ENCODE peak calls at places on chromosomes 4 and X, in six cellular contexts. N is IMR-90, S is H9, R is mesenchymal stem cell, G is neuronal stem cell, Q is trophoblast cell. I is an unnamed sample. For H3K4me1, the result is how much of the 10 kb centered on the place peaks cover.

GRCh38 chr4:7434766-7435150 is at the start of gene PSAPL1:
- DNase-seq in N (peak), S (peak), R (peak), G (no peak), Q (peak), I (peak)

GRCh38 chr4:59597536-59598232 is 1602.4 kb upstream of the ADGRL3 start:
- DNase-seq in N (no peak), S (no peak), R (peak), G (no peak), Q (no peak), I (no peak)

GRCh38 chr4:22500128-22500611 is 15.7 kb downstream of the ADGRA3 start:
- DNase-seq in N (no peak), S (no peak), R (no peak), G (no peak), Q (peak), I (no peak)

GRCh38 chr4:152308925-152309324 is 227.0 kb downstream of the FBXW7 start:
- DNase-seq in N (no peak), S (no peak), R (no peak), G (no peak), Q (no peak), I (no peak)

GRCh38 chr4:164056426-164057142 is 562.1 kb downstream of the TMA16 start:
- DNase-seq in N (no peak), S (no peak), R (no peak), G (no peak), Q (peak), I (peak)

GRCh38 chrX:136963973-136964372 is 69.8 kb downstream of the GPR101 start:
- DNase-seq in N (no peak), S (no peak), R (no peak), G (no peak), Q (no peak), I (no peak)

GRCh38 chrX:147069926-147070325 is 255.4 kb upstream of the CXorf51A start:
- DNase-seq in N (no peak), S (no peak), R (peak), G (no peak), Q (no peak), I (no peak)

GRCh38 chr4:8940792-8941491 is 69.3 kb upstream of the HMX1 start:
- DNase-seq in N (no peak), S (no peak), R (no peak), G (no peak), Q (peak), I (peak)

GRCh38 chr4:120731561-120731960 is 191.0 kb downstream of the PRDM5 start:
- DNase-seq in N (peak), S (no peak), R (peak), G (no peak), Q (peak), I (peak)

GRCh38 chr4:78432896-78433295 is 118.7 kb upstream of the ANXA3 start:
- DNase-seq in N (peak), S (no peak), R (peak), G (no peak), Q (peak), I (peak)

GRCh38 chrX:24081661-24082154 is 27.0 kb downstream of the EIF2S3 start:
- DNase-seq in N (peak), S (peak), R (peak), G (peak), Q (peak), I (peak)

GRCh38 chr4:54096563-54096962 is 3.4 kb upstream of the GSX2 start:
- DNase-seq in N (no peak), S (peak), R (no peak), G (no peak), Q (no peak), I (no peak)

GRCh38 chr4:86970447-86971354 is 35.9 kb downstream of the AFF1 start:
- DNase-seq in N (no peak), S (no peak), R (no peak), G (no peak), Q (no peak), I (no peak)

GRCh38 chr4:8284391-8284790 is 14.8 kb downstream of the HTRA3 start:
- DNase-seq in N (no peak), S (no peak), R (no peak), G (no peak), Q (no peak), I (no peak)

GRCh38 chr4:6044276-6044675 is 26.0 kb upstream of the C4orf50 start:
- DNase-seq in N (no peak), S (no peak), R (no peak), G (no peak), Q (no peak), I (no peak)

GRCh38 chrX:15686818-15687685 is 22.4 kb upstream of the CLTRN start:
- DNase-seq in N (peak), S (peak), R (peak), G (peak), Q (peak), I (peak)

GRCh38 chr4:10173039-10173753 is 56.6 kb upstream of the WDR1 start:
- DNase-seq in N (peak), S (peak), R (no peak), G (no peak), Q (peak), I (peak)

GRCh38 chrX:153884136-153885076 is 1.6 kb downstream of the L1CAM start:
- DNase-seq in N (no peak), S (no peak), R (no peak), G (no peak), Q (no peak), I (no peak)

GRCh38 chr4:3527914-3528876 is 4.0 kb downstream of the LRPAP1 start:
- DNase-seq in N (no peak), S (no peak), R (no peak), G (no peak), Q (no peak), I (no peak)

GRCh38 chr4:183876268-183876934 is 28.7 kb upstream of the STOX2 start:
- DNase-seq in N (peak), S (no peak), R (peak), G (no peak), Q (peak), I (no peak)

GRCh38 chrX:94961730-94962129 is 1287.7 kb downstream of the FAM133A start:
- DNase-seq in N (no peak), S (no peak), R (no peak), G (no peak), Q (peak), I (peak)

GRCh38 chr4:52873861-52874343 is 11.8 kb downstream of the RASL11B start:
- DNase-seq in N (no peak), S (peak), R (peak), G (no peak), Q (peak), I (peak)

GRCh38 chrX:80388206-80388605 is 32.0 kb upstream of the TENT5D start:
- DNase-seq in N (no peak), S (no peak), R (no peak), G (no peak), Q (no peak), I (no peak)

GRCh38 chr4:185209031-185209851 is at the start of gene SNX25:
- DNase-seq in N (peak), S (peak), R (peak), G (peak), Q (peak), I (peak)

GRCh38 chr4:40916880-40917279 is 167.1 kb downstream of the NSUN7 start:
- DNase-seq in N (no peak), S (peak), R (peak), G (no peak), Q (peak), I (peak)

GRCh38 chr4:31467781-31468180 is 747.6 kb downstream of the PCDH7 start:
- DNase-seq in N (no peak), S (no peak), R (no peak), G (no peak), Q (no peak), I (no peak)

GRCh38 chrX:66863721-66864120 is 224.8 kb upstream of the EDA2R start:
- DNase-seq in N (no peak), S (no peak), R (no peak), G (no peak), Q (no peak), I (no peak)

GRCh38 chr4:21470531-21470930 is 478.0 kb downstream of the KCNIP4 start:
- DNase-seq in N (no peak), S (no peak), R (peak), G (no peak), Q (no peak), I (no peak)

GRCh38 chrX:2831471-2832228 is 2.9 kb downstream of the GYG2 start:
- DNase-seq in N (no peak), S (no peak), R (no peak), G (no peak), Q (no peak), I (no peak)

GRCh38 chr4:71938776-71939175 is 93.0 kb upstream of the NPFFR2 start:
- DNase-seq in N (no peak), S (no peak), R (no peak), G (no peak), Q (no peak), I (no peak)

GRCh38 chr4:142840516-142841123 is 5.5 kb downstream of the INPP4B start:
- DNase-seq in N (peak), S (no peak), R (peak), G (no peak), Q (peak), I (peak)

GRCh38 chrX:124555036-124555595 is 208.8 kb downstream of the SH2D1A start:
- DNase-seq in N (peak), S (no peak), R (peak), G (no peak), Q (peak), I (peak)

GRCh38 chrX:3143043-3143799 is 102.0 kb downstream of the ARSF start:
- DNase-seq in N (no peak), S (no peak), R (no peak), G (no peak), Q (no peak), I (peak)

GRCh38 chr4:114857831-114858230 is 255.6 kb downstream of the NDST4 start:
- DNase-seq in N (no peak), S (no peak), R (no peak), G (no peak), Q (peak), I (peak)

GRCh38 chrX:113512700-113513395 is 672.2 kb upstream of the AMOT start:
- DNase-seq in N (peak), S (no peak), R (peak), G (no peak), Q (peak), I (no peak)

GRCh38 chr4:65508169-65508568 is 162.1 kb downstream of the EPHA5 start:
- DNase-seq in N (peak), S (no peak), R (peak), G (no peak), Q (no peak), I (no peak)

GRCh38 chr4:112938461-112939058 is 110.9 kb upstream of the ANK2 start:
- DNase-seq in N (peak), S (no peak), R (peak), G (peak), Q (peak), I (peak)

GRCh38 chr4:95409127-95409526 is 139.6 kb downstream of the UNC5C start:
- DNase-seq in N (peak), S (no peak), R (peak), G (no peak), Q (no peak), I (no peak)

GRCh38 chrX:31228415-31228832 is 156.6 kb upstream of the FTHL17 start:
- DNase-seq in N (peak), S (no peak), R (peak), G (no peak), Q (peak), I (no peak)

GRCh38 chr4:179709961-179710624 is 2267.9 kb upstream of the AGA start:
- DNase-seq in N (no peak), S (peak), R (no peak), G (peak), Q (no peak), I (peak)

GRCh38 chrX:19774905-19775304 is 112.5 kb downstream of the SH3KBP1 start:
- DNase-seq in N (no peak), S (no peak), R (no peak), G (no peak), Q (no peak), I (no peak)
- H3K4me1 ChIP-seq in N (under half), S (under half), R (under half), G (under half), Q (under half), I (under half)

GRCh38 chr4:80266267-80266901 is at the start of gene FGF5:
- DNase-seq in N (peak), S (peak), R (peak), G (peak), Q (peak), I (peak)

GRCh38 chr4:80264352-80264647 is 2.2 kb upstream of the FGF5 start:
- DNase-seq in N (no peak), S (no peak), R (no peak), G (no peak), Q (no peak), I (no peak)

GRCh38 chr4:80264825-80265224 is 1.6 kb upstream of the FGF5 start:
- DNase-seq in N (no peak), S (no peak), R (no peak), G (no peak), Q (no peak), I (no peak)

GRCh38 chr4:80266902-80267380 is 477 bp downstream of the FGF5 start:
- DNase-seq in N (peak), S (peak), R (peak), G (no peak), Q (no peak), I (peak)

DNA sequence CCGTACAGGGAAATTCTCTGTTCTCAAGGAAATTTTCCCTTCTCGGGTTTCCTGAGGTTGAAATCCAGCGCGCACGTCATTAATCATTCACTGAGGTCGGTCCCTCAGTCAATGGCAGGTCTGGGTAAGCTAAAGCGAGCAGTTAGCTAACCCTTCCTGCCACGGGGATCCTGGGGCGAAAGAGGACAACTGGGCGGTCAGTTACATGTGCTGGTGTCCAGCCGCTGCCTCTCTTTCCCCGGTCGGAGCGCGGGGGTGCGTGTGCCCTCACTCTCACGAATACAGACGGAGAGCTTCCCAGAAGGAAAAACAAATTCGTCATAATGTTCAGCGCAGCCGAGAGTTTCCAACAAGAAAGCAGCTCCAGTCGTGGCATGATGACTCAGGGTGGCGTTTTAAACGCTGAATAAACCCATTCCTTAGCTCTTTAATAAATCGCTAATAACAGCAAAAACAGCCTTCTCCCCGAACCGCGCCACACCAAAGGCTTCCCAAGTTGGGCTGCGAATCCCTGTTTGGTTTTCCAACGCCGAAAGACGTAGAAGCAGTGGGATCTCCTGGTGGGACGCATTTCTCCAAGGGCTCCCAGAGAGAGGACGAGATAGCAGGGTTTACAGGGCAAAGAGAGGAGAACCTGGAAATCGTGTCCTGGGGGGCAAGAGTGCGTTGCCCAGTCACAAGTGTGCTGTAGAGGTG is 745 bp upstream of the FGF5 start:
- DNase-seq in N (peak), S (peak), R (peak), G (no peak), Q (peak), I (peak)
- H3K18ac ChIP-seq in N (peak), S (no peak), R (peak), G (peak), Q (no peak), I (no peak)

GRCh38 chr4:139824882-139825522 is 159.4 kb downstream of the MGST2 start:
- DNase-seq in N (no peak), S (no peak), R (no peak), G (no peak), Q (no peak), I (peak)

GRCh38 chr4:139825523-139826014 is 159.9 kb downstream of the MGST2 start:
- DNase-seq in N (no peak), S (peak), R (no peak), G (no peak), Q (no peak), I (peak)

GRCh38 chr4:139823746-139824145 is 158.1 kb downstream of the MGST2 start:
- DNase-seq in N (no peak), S (no peak), R (no peak), G (no peak), Q (no peak), I (no peak)

GRCh38 chr4:139823345-139823744 is 157.7 kb downstream of the MGST2 start:
- DNase-seq in N (no peak), S (no peak), R (no peak), G (no peak), Q (no peak), I (no peak)

DNA sequence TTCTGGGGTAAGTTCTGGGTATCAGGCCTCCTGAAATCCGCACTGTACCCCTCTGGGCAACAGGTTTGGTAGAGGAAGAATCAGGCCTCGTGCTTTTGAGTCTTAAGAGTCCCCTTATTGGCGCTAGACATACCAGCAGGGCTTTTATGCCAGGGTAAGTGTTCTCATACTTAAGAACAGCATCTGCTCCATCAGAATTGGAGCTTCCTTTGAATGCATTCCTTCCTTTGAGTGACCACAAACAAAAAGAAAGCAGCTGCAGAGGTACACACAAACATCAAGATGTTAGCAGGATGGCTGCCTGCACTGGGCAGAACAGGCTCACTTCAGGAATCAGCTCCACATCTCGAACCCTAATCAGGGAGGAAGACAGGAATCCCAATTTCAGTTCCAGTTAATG is 156.8 kb downstream of the MGST2 start:
- DNase-seq in N (no peak), S (no peak), R (no peak), G (no peak), Q (no peak), I (no peak)
- H3K4me1 ChIP-seq in N (under half), S (under half), R (under half), G (half or more), Q (under half), I (under half)

GRCh38 chr4:83108101-83108861 is 6.2 kb downstream of the PLAC8 start:
- DNase-seq in N (no peak), S (no peak), R (no peak), G (no peak), Q (peak), I (peak)

GRCh38 chr4:83110970-83111369 is 3.6 kb downstream of the PLAC8 start:
- DNase-seq in N (no peak), S (no peak), R (no peak), G (no peak), Q (no peak), I (no peak)

GRCh38 chr4:83112239-83112638 is 2.3 kb downstream of the PLAC8 start:
- DNase-seq in N (no peak), S (no peak), R (no peak), G (no peak), Q (peak), I (no peak)

GRCh38 chr4:83109480-83110221 is 4.9 kb downstream of the PLAC8 start:
- DNase-seq in N (peak), S (peak), R (peak), G (peak), Q (peak), I (peak)

DNA sequence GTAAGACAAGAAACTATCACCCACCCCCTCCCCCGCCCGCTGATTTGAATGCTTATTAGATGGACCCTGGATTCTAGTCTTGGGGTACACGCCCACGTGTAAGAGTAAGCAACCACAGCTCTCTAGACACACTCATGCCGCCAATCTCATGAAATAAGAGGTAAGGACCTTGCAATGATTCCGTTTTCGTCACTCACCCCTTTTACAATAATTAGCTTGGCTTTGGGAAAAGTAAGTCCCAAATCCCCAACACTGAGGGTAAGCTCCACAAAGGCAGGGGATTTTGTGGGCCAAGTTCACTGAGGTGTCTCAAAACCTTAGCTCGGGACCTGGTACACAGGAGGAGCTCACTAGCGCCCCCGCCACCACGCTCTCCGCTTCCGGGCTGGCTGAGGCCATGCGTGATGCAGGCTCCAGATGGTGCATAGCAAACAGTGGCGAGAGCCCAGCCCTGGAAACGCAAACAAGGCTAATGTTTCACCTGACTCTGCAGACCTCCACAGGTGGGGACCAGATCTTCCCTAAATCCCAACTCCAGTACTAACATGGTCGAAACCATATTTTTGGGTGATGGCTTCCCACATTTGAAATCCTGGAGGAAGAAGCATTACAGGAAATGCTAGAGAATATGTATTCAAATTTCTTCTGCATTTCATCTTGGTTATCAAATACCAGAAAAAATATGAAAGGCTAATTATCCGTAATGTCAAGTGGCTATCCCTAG is 4.1 kb downstream of the PLAC8 start:
- DNase-seq in N (peak), S (peak), R (peak), G (peak), Q (peak), I (peak)
- H3K18ac ChIP-seq in N (peak), S (peak), R (peak), G (no peak), Q (no peak), I (peak)

GRCh38 chr4:101174679-101175078 is 172.6 kb downstream of the PPP3CA start:
- DNase-seq in N (no peak), S (no peak), R (no peak), G (no peak), Q (no peak), I (no peak)

GRCh38 chr4:101175896-101176676 is 171.2 kb downstream of the PPP3CA start:
- DNase-seq in N (no peak), S (no peak), R (no peak), G (no peak), Q (no peak), I (no peak)

GRCh38 chr4:101178731-101179130 is 168.6 kb downstream of the PPP3CA start:
- DNase-seq in N (peak), S (no peak), R (no peak), G (no peak), Q (no peak), I (no peak)

GRCh38 chr4:101171747-101172146 is 175.6 kb downstream of the PPP3CA start:
- DNase-seq in N (peak), S (no peak), R (peak), G (no peak), Q (no peak), I (no peak)

DNA sequence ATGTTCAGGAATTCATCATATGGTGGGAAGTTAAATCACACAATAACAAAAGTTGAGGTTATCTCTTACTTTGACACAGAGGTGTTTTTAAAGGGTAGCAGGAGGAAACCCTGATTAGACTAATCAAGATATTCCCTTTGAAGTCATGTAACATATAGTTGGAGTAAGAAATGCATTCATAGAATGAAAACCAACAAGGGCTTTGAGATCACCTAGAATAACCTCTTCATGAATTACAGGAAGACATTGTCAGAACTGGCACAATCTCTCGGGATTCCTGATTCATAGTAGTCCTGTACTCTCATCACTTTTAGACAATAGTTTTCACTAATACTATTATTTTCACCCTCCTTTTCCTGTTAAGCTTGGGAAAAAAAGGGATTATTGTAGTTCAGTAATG is 170.2 kb downstream of the PPP3CA start:
- DNase-seq in N (no peak), S (no peak), R (no peak), G (no peak), Q (no peak), I (no peak)
- H3K4me1 ChIP-seq in N (under half), S (under half), R (under half), G (under half), Q (under half), I (under half)

I was measured in mesendoderm.